ENCODE peak calls at places on chromosomes 11 and 22, in ten cellular contexts. P is uterus, Y is IMR-90, U is esophagus muscularis mucosa, C is GM23338, M is endodermal cell, H is colonic mucosa, B is astrocyte, I is heart left ventricle, F is lower lobe of right lung. O is an unnamed sample.

GRCh38 chr11:132032555-132032954 is 662.1 kb downstream of the NTM start:
- DNase-seq in H (no peak), Y (peak), U (no peak), B (peak), P (no peak), C (no peak), M (no peak), I (no peak), F (no peak), O (no peak)

GRCh38 chr22:39631857-39632256 is 61.3 kb downstream of the CACNA1I start:
- DNase-seq in Y (no peak), U (no peak), P (no peak), B (no peak), M (no peak), C (no peak), H (no peak), I (no peak), F (no peak), O (no peak)

GRCh38 chr11:71206186-71206585 is 46.2 kb downstream of the SHANK2 start:
- DNase-seq in M (no peak), I (no peak), H (peak), F (peak), Y (peak), B (no peak), P (no peak), C (peak), U (no peak), O (no peak)

GRCh38 chr11:69459848-69460539 is 21.5 kb upstream of the LINC01488 start:
- DNase-seq in F (peak), I (no peak), U (no peak), M (no peak), C (no peak), P (no peak), Y (no peak), B (no peak), H (no peak), O (no peak)

GRCh38 chr11:9053631-9054030 is 37.8 kb downstream of the SCUBE2 start:
- DNase-seq in Y (peak), I (no peak), P (no peak), U (no peak), C (no peak), H (no peak), B (peak), F (no peak), M (no peak), O (no peak)

GRCh38 chr11:74739546-74740270 is 8.5 kb upstream of the CHRDL2 start:
- DNase-seq in Y (peak), C (peak), M (peak), P (peak), H (peak), F (no peak), B (peak), I (no peak), U (no peak), O (peak)

GRCh38 chr22:23786261-23786710 is 480 bp upstream of the SMARCB1 start:
- DNase-seq in Y (no peak), M (no peak), F (no peak), B (no peak), C (no peak), P (no peak), U (no peak), I (no peak), H (no peak), O (no peak)

GRCh38 chr11:73226297-73227006 is 8.4 kb downstream of the P2RY2 start:
- DNase-seq in H (no peak), F (peak), U (no peak), M (peak), P (peak), Y (no peak), I (no peak), C (no peak), B (no peak), O (no peak)

GRCh38 chr11:122676638-122677037 is 21.1 kb downstream of the UBASH3B start:
- DNase-seq in I (no peak), C (no peak), M (no peak), H (no peak), F (no peak), B (no peak), U (no peak), Y (no peak), P (no peak), O (peak)

GRCh38 chr11:34909435-34909834 is 6.7 kb downstream of the APIP start:
- DNase-seq in B (no peak), M (no peak), F (no peak), P (no peak), H (no peak), I (no peak), Y (no peak), C (no peak), U (no peak), O (no peak)

GRCh38 chr11:34907934-34908593 is 8.1 kb downstream of the APIP start:
- DNase-seq in Y (no peak), C (no peak), B (no peak), U (no peak), P (no peak), H (no peak), M (no peak), I (no peak), F (no peak), O (no peak)

GRCh38 chr11:34910817-34911216 is 5.4 kb downstream of the APIP start:
- DNase-seq in M (no peak), I (no peak), B (no peak), U (no peak), F (no peak), H (no peak), P (no peak), C (no peak), Y (no peak), O (no peak)

GRCh38 chr11:34905666-34906065 is 10.5 kb downstream of the APIP start:
- DNase-seq in F (no peak), Y (no peak), M (no peak), H (no peak), I (no peak), P (no peak), C (no peak), U (no peak), B (no peak), O (no peak)

GRCh38 chr11:34909955-34910354 is 6.2 kb downstream of the APIP start:
- DNase-seq in I (no peak), Y (no peak), F (peak), H (no peak), U (no peak), M (no peak), C (no peak), P (no peak), B (no peak), O (no peak)
- TF ChIP-seq CTCF in I (no peak), Y (no peak), F (no peak), H (no peak), U (no peak), M (no peak), C (no peak), P (no peak), B (no peak), O (no peak)

GRCh38 chr11:12743834-12744449 is 69.7 kb downstream of the TEAD1 start:
- DNase-seq in H (no peak), M (no peak), U (no peak), Y (no peak), I (no peak), P (no peak), C (no peak), F (no peak), B (no peak), O (no peak)

GRCh38 chr11:12748561-12748960 is 74.3 kb downstream of the TEAD1 start:
- DNase-seq in Y (no peak), B (no peak), M (no peak), U (no peak), F (no peak), P (no peak), H (no peak), I (no peak), C (no peak), O (no peak)

GRCh38 chr11:12744831-12745502 is 70.7 kb downstream of the TEAD1 start:
- DNase-seq in Y (peak), M (peak), F (no peak), U (no peak), P (no peak), I (peak), C (no peak), B (no peak), H (no peak), O (no peak)

GRCh38 chr11:12746593-12747097 is 72.4 kb downstream of the TEAD1 start:
- DNase-seq in F (peak), B (peak), P (peak), Y (peak), C (peak), M (peak), H (no peak), I (peak), U (no peak), O (peak)

DNA sequence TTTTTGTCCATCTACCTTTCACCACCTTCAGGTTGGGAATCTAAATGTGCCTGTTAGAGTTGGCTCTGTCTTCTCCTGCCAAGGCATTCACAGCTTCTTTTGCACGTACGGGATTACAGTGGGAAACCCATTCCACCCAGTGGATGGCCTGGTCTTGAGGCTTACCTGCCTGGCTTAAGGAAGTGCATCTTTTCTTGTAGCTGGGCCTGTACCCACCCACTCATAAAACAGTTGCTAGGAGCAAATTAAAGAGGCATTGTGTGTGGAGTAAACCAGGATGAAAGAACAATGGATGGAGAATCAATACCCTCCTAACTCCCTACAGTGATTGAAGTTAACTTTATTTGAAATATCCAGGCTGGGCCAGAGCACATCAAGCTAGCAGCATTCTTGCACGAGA is 71.6 kb downstream of the TEAD1 start:
- DNase-seq in M (no peak), F (no peak), Y (no peak), P (no peak), H (no peak), U (no peak), C (no peak), I (no peak), B (no peak), O (no peak)
- H3K27ac ChIP-seq in M (peak), F (no peak), Y (no peak), P (peak), H (no peak), U (no peak), C (peak), I (no peak), B (no peak), O (no peak)

GRCh38 chr22:36222887-36223450 is 16.4 kb downstream of the APOL2 start:
- DNase-seq in B (no peak), Y (no peak), P (no peak), H (no peak), M (no peak), F (no peak), C (no peak), U (no peak), I (no peak), O (no peak)

GRCh38 chr22:36224245-36224644 is 15.1 kb downstream of the APOL2 start:
- DNase-seq in P (no peak), F (no peak), Y (no peak), B (no peak), M (no peak), U (no peak), C (no peak), I (no peak), H (no peak), O (no peak)

GRCh38 chr22:36223504-36223903 is 15.8 kb downstream of the APOL2 start:
- DNase-seq in B (no peak), C (no peak), I (peak), H (no peak), F (no peak), M (no peak), P (no peak), U (no peak), Y (no peak), O (no peak)

GRCh38 chr22:36220457-36220921 is 18.8 kb downstream of the APOL2 start:
- DNase-seq in M (peak), U (no peak), H (no peak), I (no peak), B (peak), Y (peak), P (peak), C (peak), F (no peak), O (no peak)

GRCh38 chr22:36221799-36222751 is 17.3 kb downstream of the APOL2 start:
- DNase-seq in Y (no peak), I (peak), P (peak), U (no peak), H (peak), M (peak), F (peak), C (peak), B (peak), O (no peak)
- TF ChIP-seq CTCF in Y (peak), I (peak), P (peak), U (peak), H (peak), M (peak), F (peak), C (peak), B (peak), O (peak)

DNA sequence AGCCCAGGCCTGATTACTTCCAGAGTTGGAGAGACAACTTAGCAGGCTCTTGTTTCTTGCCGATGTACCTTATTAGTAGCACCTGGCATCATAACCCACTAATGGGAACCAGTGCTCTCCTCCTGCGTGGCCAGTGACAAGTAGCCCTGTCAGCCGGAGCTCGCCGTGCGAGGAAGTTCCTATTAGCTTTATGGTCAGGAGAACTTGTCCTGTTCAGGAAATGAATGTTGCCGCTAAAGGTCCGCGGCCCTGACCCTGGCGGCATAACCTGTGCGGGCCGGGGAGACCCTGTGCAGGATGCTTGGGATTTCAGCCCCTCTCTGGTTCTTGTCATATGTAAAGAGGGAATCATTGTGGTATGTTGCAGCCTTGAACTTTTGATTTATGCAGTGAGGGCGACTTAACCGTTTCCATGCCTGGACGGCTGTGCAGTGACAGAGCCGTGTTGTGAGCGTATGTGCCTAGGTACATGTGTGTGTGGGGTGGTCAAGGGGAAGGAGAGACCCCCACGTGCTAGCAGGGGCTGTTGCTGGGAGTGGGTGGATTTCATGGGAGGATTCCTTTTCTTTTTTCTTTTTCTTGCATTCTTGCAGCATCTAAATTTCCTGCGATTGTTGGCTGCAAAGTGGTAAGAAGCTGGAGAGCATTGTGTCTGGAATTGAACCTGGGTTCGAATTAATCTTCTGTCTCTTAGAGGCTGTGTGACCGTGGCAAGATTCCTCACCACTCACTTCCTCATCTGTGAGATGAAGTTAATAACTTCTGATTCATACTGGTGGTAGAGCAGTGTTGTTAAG is 15.2 kb downstream of the ZBTB16 start:
- DNase-seq in F (no peak), I (peak), M (no peak), Y (no peak), P (no peak), H (no peak), U (no peak), B (no peak), C (no peak), O (no peak)
- H3K27ac ChIP-seq in F (peak), I (peak), M (no peak), Y (no peak), P (peak), H (no peak), U (peak), B (no peak), C (no peak), O (peak)

DNA sequence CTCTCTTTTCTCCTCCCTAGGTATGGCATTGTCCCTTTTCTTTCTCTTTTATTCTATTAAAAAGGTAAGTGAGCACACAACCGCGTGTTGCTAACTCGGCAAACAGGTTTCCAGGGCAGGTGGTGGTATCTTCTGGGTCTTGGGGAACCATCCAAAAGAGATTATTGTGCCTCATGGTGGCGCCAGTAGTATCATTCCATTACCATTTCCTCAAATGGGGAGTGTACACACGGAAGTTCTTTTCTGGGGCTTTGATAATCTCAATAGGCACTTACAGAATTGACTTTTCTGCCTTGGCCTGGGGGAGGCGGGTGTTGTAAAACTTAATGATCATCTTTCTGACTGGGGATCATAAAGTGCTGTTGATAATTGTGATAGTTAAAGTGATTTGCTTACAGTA is 234.1 kb downstream of the KIRREL3 start:
- DNase-seq in I (no peak), M (no peak), Y (no peak), P (no peak), B (no peak), H (peak), C (peak), U (no peak), F (no peak), O (no peak)
- TF ChIP-seq CTCF in I (no peak), M (peak), Y (no peak), P (no peak), B (no peak), H (no peak), C (peak), U (no peak), F (no peak), O (no peak)

O was measured in RWPE1.